ENCODE peak calls at places on chromosomes 6 and 20, in ten cellular contexts. P is CD8-positive, alpha-beta T cell; Q is fibroblast of pulmonary artery; Y is T-cell; E is iPS-NIHi11; L is GM23248; C is ecto neural progenitor cell; S is heart right ventricle; X is activated naive CD4-positive, alpha-beta T cell; K is GM23338. J is an unnamed sample.

GRCh38 chr6:71582820-71583219 is 294.2 kb downstream of the OGFRL1 start:
- DNase-seq in X (no peak), K (no peak), Y (no peak), E (no peak), S (no peak), Q (no peak), P (no peak), C (no peak), L (no peak), J (no peak)

GRCh38 chr6:27532820-27533538 is 60.1 kb upstream of the ZNF184 start:
- DNase-seq in X (no peak), Y (no peak), L (peak), E (no peak), P (no peak), K (peak), S (no peak), Q (peak), C (no peak), J (no peak)

GRCh38 chr6:148746363-148747144 is at the start of gene UST:
- DNase-seq in C (peak), P (peak), X (no peak), E (peak), K (peak), Q (peak), Y (peak), L (peak), S (peak), J (peak)

GRCh38 chr6:156699017-156699421 is 78.2 kb upstream of the ARID1B start:
- DNase-seq in Q (peak), X (no peak), S (no peak), E (no peak), L (peak), K (no peak), P (no peak), Y (no peak), C (no peak), J (no peak)

GRCh38 chr20:7608246-7608645 is 332.0 kb downstream of the HAO1 start:
- DNase-seq in P (no peak), Y (no peak), S (no peak), X (no peak), L (peak), C (no peak), Q (peak), K (peak), E (peak), J (no peak)

GRCh38 chr6:123306334-123306733 is 310.3 kb downstream of the CLVS2 start:
- DNase-seq in Y (no peak), Q (no peak), X (no peak), L (no peak), S (no peak), C (no peak), K (no peak), E (no peak), P (no peak), J (no peak)

GRCh38 chr6:149925974-149926777 is 3.3 kb upstream of the RAET1G start:
- DNase-seq in E (peak), S (peak), Y (peak), Q (peak), P (peak), C (peak), L (peak), X (peak), K (peak), J (peak)

GRCh38 chr6:16106991-16107787 is 21.7 kb upstream of the MYLIP start:
- DNase-seq in P (no peak), L (no peak), C (no peak), S (no peak), K (no peak), Q (no peak), X (no peak), Y (no peak), E (no peak), J (no peak)

GRCh38 chr6:73608761-73609160 is 45.0 kb downstream of the SLC17A5 start:
- DNase-seq in P (no peak), C (no peak), Y (no peak), K (no peak), X (no peak), E (no peak), Q (no peak), S (no peak), L (no peak), J (no peak)

GRCh38 chr6:55694148-55694547 is 115.2 kb upstream of the HMGCLL1 start:
- DNase-seq in C (peak), L (peak), X (no peak), Y (no peak), Q (peak), S (no peak), P (no peak), K (peak), E (peak), J (no peak)

GRCh38 chr6:25417206-25417605 is 138.0 kb downstream of the CARMIL1 start:
- DNase-seq in K (no peak), C (no peak), Q (no peak), E (no peak), Y (no peak), X (no peak), L (no peak), P (no peak), S (no peak), J (no peak)

GRCh38 chr6:168332020-168332419 is 12.4 kb upstream of the DACT2 start:
- DNase-seq in S (no peak), C (no peak), K (peak), X (no peak), P (no peak), Y (no peak), E (peak), Q (no peak), L (no peak), J (no peak)

GRCh38 chr6:30184417-30185031 is 21.2 kb downstream of the TRIM15 start:
- DNase-seq in L (no peak), S (no peak), X (no peak), Y (no peak), K (no peak), E (no peak), P (no peak), Q (no peak), C (peak), J (no peak)

GRCh38 chr6:4413073-4413472 is 277.7 kb upstream of the ECI2 start:
- DNase-seq in L (peak), Y (no peak), X (no peak), K (no peak), S (no peak), C (no peak), P (no peak), Q (peak), E (no peak), J (no peak)

GRCh38 chr6:101741474-101742171 is 348.1 kb downstream of the GRIK2 start:
- DNase-seq in S (no peak), X (no peak), K (peak), Q (no peak), Y (no peak), P (no peak), C (no peak), E (no peak), L (no peak), J (no peak)

GRCh38 chr6:43891072-43891870 is 121.3 kb downstream of the VEGFA start:
- DNase-seq in X (no peak), K (peak), Q (no peak), C (no peak), P (no peak), L (no peak), E (peak), Y (no peak), S (no peak), J (no peak)

GRCh38 chr6:2471474-2471873 is 226.1 kb upstream of the GMDS start:
- DNase-seq in S (no peak), L (no peak), K (no peak), X (no peak), P (no peak), Q (no peak), Y (no peak), C (no peak), E (no peak), J (no peak)

GRCh38 chr6:7468382-7469081 is 72.9 kb upstream of the DSP start:
- DNase-seq in Q (peak), Y (no peak), C (no peak), P (no peak), E (no peak), X (no peak), L (peak), K (no peak), S (peak), J (peak)

GRCh38 chr20:63681609-63682142 is 14.8 kb upstream of the TNFRSF6B start:
- DNase-seq in E (no peak), Y (no peak), S (no peak), Q (no peak), L (no peak), C (no peak), P (no peak), K (no peak), X (no peak), J (no peak)

GRCh38 chr6:133630651-133631050 is 258.3 kb upstream of the TCF21 start:
- DNase-seq in C (no peak), E (no peak), X (no peak), L (no peak), K (no peak), S (no peak), P (no peak), Y (no peak), Q (no peak), J (no peak)

GRCh38 chr6:122372647-122373046 is 26.8 kb upstream of the HSF2 start:
- DNase-seq in P (no peak), S (no peak), Y (no peak), X (no peak), L (peak), C (no peak), K (peak), Q (peak), E (no peak), J (no peak)

GRCh38 chr6:111119550-111120329 is 32.4 kb downstream of the SLC16A10 start:
- DNase-seq in E (no peak), S (no peak), K (no peak), Q (peak), X (no peak), Y (no peak), C (no peak), P (no peak), L (no peak), J (no peak)

GRCh38 chr20:47326718-47327137 is 29.8 kb downstream of the ZMYND8 start:
- DNase-seq in Q (peak), X (no peak), K (no peak), C (no peak), P (no peak), E (no peak), S (no peak), L (peak), Y (no peak), J (no peak)

GRCh38 chr6:2109796-2110195 is 135.6 kb downstream of the GMDS start:
- DNase-seq in Q (no peak), L (no peak), X (no peak), P (no peak), E (no peak), Y (no peak), S (no peak), C (no peak), K (no peak), J (no peak)

GRCh38 chr6:145948328-145948727 is 15.8 kb downstream of the SHPRH start:
- DNase-seq in L (peak), X (no peak), Y (no peak), C (no peak), Q (peak), K (no peak), E (no peak), S (no peak), P (no peak), J (no peak)

GRCh38 chr6:75437451-75438185 is 56.0 kb downstream of the FILIP1 start:
- DNase-seq in X (no peak), K (no peak), E (no peak), Y (no peak), C (no peak), L (peak), P (no peak), S (no peak), Q (peak), J (no peak)

GRCh38 chr6:162765251-162765650 is 37.5 kb downstream of the PACRG start:
- DNase-seq in L (no peak), C (no peak), Q (no peak), K (no peak), X (no peak), S (no peak), E (no peak), Y (no peak), P (no peak), J (no peak)